ENCODE peak calls at places on chromosomes 16 and 17, in eight cellular contexts. R is heart right ventricle; B is renal cortical epithelial cell; O is CD4-positive, alpha-beta memory T cell; P is activated CD4-positive, alpha-beta memory T cell treated with anti-CD3 and anti-CD28 coated beads, Interleukin-2, amount 10 ng/mL, durations not matched to agents 7 days and 5 days; Z is activated CD4-positive, CD25-positive, alpha-beta regulatory T cell treated with anti-CD3 and anti-CD28 coated beads, Interleukin-2, amount 50 U/mL, for 16 hours; Y is NT2/D1; J is breast epithelium. U is an unnamed sample.

GRCh38 chr17:8518346-8518745 is 82.7 kb downstream of the NDEL1 start:
- DNase-seq in J (no peak), Z (no peak), B (no peak), R (no peak), O (no peak), P (no peak), Y (no peak), U (no peak)

GRCh38 chr17:38958326-38958725 is 8.9 kb downstream of the FBXO47 start:
- DNase-seq in Z (no peak), B (no peak), Y (no peak), P (no peak), R (no peak), O (no peak), J (no peak), U (no peak)

GRCh38 chr16:23282508-23282907 is 19.6 kb upstream of the SCNN1B start:
- DNase-seq in Y (peak; percentile 16), J (no peak), O (no peak), Z (no peak), R (no peak), P (no peak), B (peak; percentile 20), U (no peak)

GRCh38 chr16:88724855-88725555 is 18.7 kb downstream of the CTU2 start:
- DNase-seq in Z (no peak), O (no peak), R (no peak), P (no peak), B (no peak), Y (no peak), J (no peak), U (no peak)

GRCh38 chr17:72101526-72101925 is 19.3 kb upstream of the SOX9 start:
- DNase-seq in P (no peak), Z (no peak), B (no peak), R (no peak), Y (no peak), O (no peak), J (no peak), U (no peak)

GRCh38 chr17:2025220-2025621 is at the start of gene RTN4RL1:
- DNase-seq in P (peak; percentile 80), J (peak; percentile 72), B (no peak), R (peak; percentile 68), Y (no peak), Z (peak; percentile 38), O (peak; percentile 73), U (no peak)

GRCh38 chr16:10370096-10370726 is 15.7 kb upstream of the ATF7IP2 start:
- DNase-seq in R (no peak), J (no peak), Y (no peak), Z (no peak), P (no peak), O (no peak), B (peak; percentile 24), U (no peak)

GRCh38 chr16:60655514-60656153 is 1380.6 kb downstream of the CDH8 start:
- DNase-seq in B (no peak), R (no peak), J (no peak), O (no peak), P (no peak), Y (no peak), Z (no peak), U (no peak)

GRCh38 chr16:84277244-84277823 is 17.3 kb upstream of the WFDC1 start:
- DNase-seq in J (no peak), Z (peak; percentile 50), B (peak; percentile 22), R (peak; percentile 57), P (peak; percentile 73), O (peak; percentile 59), Y (peak; percentile 62), U (no peak)

GRCh38 chr16:86231321-86231995 is 278.9 kb upstream of the FOXF1 start:
- DNase-seq in Z (no peak), B (no peak), Y (no peak), J (no peak), O (no peak), P (no peak), R (no peak), U (no peak)

GRCh38 chr17:13931752-13932477 is 137.4 kb upstream of the COX10 start:
- DNase-seq in J (peak; percentile 35), O (no peak), P (no peak), Z (no peak), R (peak; percentile 67), Y (no peak), B (peak; percentile 26), U (no peak)

GRCh38 chr16:1150511-1150982 is 2.4 kb upstream of the CACNA1H start:
- DNase-seq in O (peak; percentile 16), R (no peak), P (peak; percentile 26), J (no peak), Z (no peak), B (no peak), Y (no peak), U (no peak)

GRCh38 chr16:30896203-30896889 is at the start of gene CTF1:
- DNase-seq in J (peak; percentile 82), Y (peak; percentile 56), R (peak; percentile 83), P (no peak), Z (no peak), O (no peak), B (peak; percentile 41), U (peak; percentile 95)

GRCh38 chr17:39547713-39548478 is 59.8 kb downstream of the NEUROD2 start:
- DNase-seq in Y (peak; percentile 32), J (peak; percentile 50), P (peak; percentile 79), Z (peak; percentile 60), B (peak; percentile 21), O (peak; percentile 71), R (peak; percentile 54), U (peak; percentile 94)

GRCh38 chr17:13596241-13596941 is 5.3 kb downstream of the HS3ST3A1 start:
- DNase-seq in Z (no peak), Y (no peak), J (no peak), P (no peak), R (no peak), O (no peak), B (no peak), U (no peak)

GRCh38 chr17:38735161-38735997 is 5.2 kb downstream of the CISD3 start:
- DNase-seq in Y (no peak), P (peak; percentile 74), R (peak; percentile 71), O (peak; percentile 66), Z (peak; percentile 65), B (no peak), J (no peak), U (no peak)

GRCh38 chr17:27562777-27563455 is 68.1 kb upstream of the LGALS9 start:
- DNase-seq in O (no peak), J (no peak), P (no peak), B (peak; percentile 36), Z (no peak), R (no peak), Y (no peak), U (no peak)

GRCh38 chr17:42072323-42073187 is 22.2 kb upstream of the C17orf113 start:
- DNase-seq in O (no peak), P (no peak), Y (no peak), B (no peak), J (no peak), R (no peak), Z (no peak), U (no peak)

GRCh38 chr17:39104046-39104445 is 47.4 kb downstream of the PLXDC1 start:
- DNase-seq in P (no peak), O (no peak), Z (no peak), B (peak; percentile 7), J (no peak), R (no peak), Y (no peak), U (no peak)

GRCh38 chr16:83356266-83356665 is 451.5 kb upstream of the HSBP1 start:
- DNase-seq in Z (no peak), O (no peak), P (no peak), B (peak; percentile 61), R (no peak), Y (peak; percentile 57), J (no peak), U (no peak)

GRCh38 chr17:38598536-38598935 is 7.2 kb downstream of the SRCIN1 start:
- DNase-seq in B (peak; percentile 70), Z (no peak), R (no peak), J (peak; percentile 52), O (no peak), Y (peak; percentile 89), P (no peak), U (no peak)

GRCh38 chr16:68367891-68368601 is 57.2 kb downstream of the PRMT7 start:
- DNase-seq in J (no peak), Z (no peak), Y (no peak), R (no peak), P (no peak), B (no peak), O (no peak), U (no peak)

U was measured in esophagus muscularis mucosa.